ENCODE peak calls at places on chromosomes 1 and 21, in eight cellular contexts. One of them, this sample, is unnamed.

GRCh38 chr1:28111157-28111556 is 22.7 kb upstream of the EYA3 start:
- DNase-seq in PC-3: peak; percentile 78
- DNase-seq in CD4-positive, alpha-beta T cell: no peak
- DNase-seq in IMR-90: no peak
- DNase-seq in coronary artery: no peak
- DNase-seq in foreskin fibroblast: peak; percentile 32
- DNase-seq in heart left ventricle: no peak
- DNase-seq in cardiac fibroblast: no peak
- DNase-seq in this sample: no peak

GRCh38 chr1:51346086-51346942 is 16.0 kb upstream of the TTC39A start:
- DNase-seq in PC-3: no peak
- DNase-seq in CD4-positive, alpha-beta T cell: no peak
- DNase-seq in IMR-90: no peak
- DNase-seq in coronary artery: no peak
- DNase-seq in foreskin fibroblast: no peak
- DNase-seq in heart left ventricle: no peak
- DNase-seq in cardiac fibroblast: no peak
- DNase-seq in this sample: no peak

GRCh38 chr1:69492286-69492685 is 75.4 kb upstream of the LRRC7 start:
- DNase-seq in PC-3: no peak
- DNase-seq in CD4-positive, alpha-beta T cell: no peak
- DNase-seq in IMR-90: no peak
- DNase-seq in coronary artery: no peak
- DNase-seq in foreskin fibroblast: no peak
- DNase-seq in heart left ventricle: no peak
- DNase-seq in cardiac fibroblast: peak; percentile 13
- DNase-seq in this sample: no peak

GRCh38 chr1:233387585-233387984 is 60.1 kb downstream of the MAP3K21 start:
- DNase-seq in PC-3: no peak
- DNase-seq in CD4-positive, alpha-beta T cell: no peak
- DNase-seq in IMR-90: no peak
- DNase-seq in coronary artery: no peak
- DNase-seq in foreskin fibroblast: no peak
- DNase-seq in heart left ventricle: no peak
- DNase-seq in cardiac fibroblast: no peak
- DNase-seq in this sample: no peak

GRCh38 chr1:6180578-6181311 is 624 bp upstream of the CHD5 start:
- DNase-seq in PC-3: no peak
- DNase-seq in CD4-positive, alpha-beta T cell: no peak
- DNase-seq in IMR-90: no peak
- DNase-seq in coronary artery: no peak
- DNase-seq in foreskin fibroblast: no peak
- DNase-seq in heart left ventricle: no peak
- DNase-seq in cardiac fibroblast: no peak
- DNase-seq in this sample: no peak

GRCh38 chr1:87221008-87221407 is 107.7 kb upstream of the LMO4 start:
- DNase-seq in PC-3: peak; percentile 69
- DNase-seq in CD4-positive, alpha-beta T cell: no peak
- DNase-seq in IMR-90: peak; percentile 40
- DNase-seq in coronary artery: no peak
- DNase-seq in foreskin fibroblast: no peak
- DNase-seq in heart left ventricle: no peak
- DNase-seq in cardiac fibroblast: no peak
- DNase-seq in this sample: no peak

GRCh38 chr1:226738995-226739695 is at the start of gene ITPKB:
- DNase-seq in PC-3: peak; percentile 82
- DNase-seq in CD4-positive, alpha-beta T cell: peak; percentile 61
- DNase-seq in IMR-90: peak; percentile 65
- DNase-seq in coronary artery: no peak
- DNase-seq in foreskin fibroblast: peak; percentile 78
- DNase-seq in heart left ventricle: peak; percentile 82
- DNase-seq in cardiac fibroblast: peak; percentile 87
- DNase-seq in this sample: no peak

GRCh38 chr1:23651069-23651808 is 40.4 kb upstream of the RPL11 start:
- DNase-seq in PC-3: peak; percentile 14
- DNase-seq in CD4-positive, alpha-beta T cell: no peak
- DNase-seq in IMR-90: peak; percentile 28
- DNase-seq in coronary artery: no peak
- DNase-seq in foreskin fibroblast: peak; percentile 56
- DNase-seq in heart left ventricle: peak; percentile 73
- DNase-seq in cardiac fibroblast: peak; percentile 70
- DNase-seq in this sample: no peak

GRCh38 chr1:232793944-232794343 is 11.3 kb upstream of the MAP10 start:
- DNase-seq in PC-3: peak; percentile 78
- DNase-seq in CD4-positive, alpha-beta T cell: no peak
- DNase-seq in IMR-90: peak; percentile 74
- DNase-seq in coronary artery: no peak
- DNase-seq in foreskin fibroblast: peak; percentile 38
- DNase-seq in heart left ventricle: no peak
- DNase-seq in cardiac fibroblast: peak; percentile 40
- DNase-seq in this sample: no peak

GRCh38 chr1:237133921-237134320 is 91.9 kb downstream of the RYR2 start:
- DNase-seq in PC-3: no peak
- DNase-seq in CD4-positive, alpha-beta T cell: no peak
- DNase-seq in IMR-90: no peak
- DNase-seq in coronary artery: no peak
- DNase-seq in foreskin fibroblast: no peak
- DNase-seq in heart left ventricle: no peak
- DNase-seq in cardiac fibroblast: no peak
- DNase-seq in this sample: no peak

GRCh38 chr1:182783068-182783467 is 6.5 kb upstream of the NPL start:
- DNase-seq in PC-3: no peak
- DNase-seq in CD4-positive, alpha-beta T cell: no peak
- DNase-seq in IMR-90: no peak
- DNase-seq in coronary artery: no peak
- DNase-seq in foreskin fibroblast: no peak
- DNase-seq in heart left ventricle: no peak
- DNase-seq in cardiac fibroblast: no peak
- DNase-seq in this sample: no peak

GRCh38 chr1:85581138-85581801 is 709 bp downstream of the CCN1 start:
- DNase-seq in PC-3: peak; percentile 69
- DNase-seq in CD4-positive, alpha-beta T cell: no peak
- DNase-seq in IMR-90: peak; percentile 69
- DNase-seq in coronary artery: peak; percentile 88
- DNase-seq in foreskin fibroblast: peak; percentile 86
- DNase-seq in heart left ventricle: peak; percentile 76
- DNase-seq in cardiac fibroblast: peak; percentile 77
- DNase-seq in this sample: no peak

GRCh38 chr21:26945916-26946315 is 21.0 kb downstream of the ADAMTS5 start:
- DNase-seq in PC-3: no peak
- DNase-seq in CD4-positive, alpha-beta T cell: no peak
- DNase-seq in IMR-90: no peak
- DNase-seq in coronary artery: no peak
- DNase-seq in foreskin fibroblast: peak; percentile 45
- DNase-seq in heart left ventricle: no peak
- DNase-seq in cardiac fibroblast: no peak
- DNase-seq in this sample: no peak

GRCh38 chr1:203306970-203307541 is 1.7 kb downstream of the BTG2 start:
- DNase-seq in PC-3: no peak
- DNase-seq in CD4-positive, alpha-beta T cell: no peak
- DNase-seq in IMR-90: no peak
- DNase-seq in coronary artery: no peak
- DNase-seq in foreskin fibroblast: no peak
- DNase-seq in heart left ventricle: peak; percentile 46
- DNase-seq in cardiac fibroblast: no peak
- DNase-seq in this sample: no peak

GRCh38 chr1:162857850-162858249 is 3.1 kb downstream of the CCDC190 start:
- DNase-seq in PC-3: peak; percentile 84
- DNase-seq in CD4-positive, alpha-beta T cell: no peak
- DNase-seq in IMR-90: peak; percentile 49
- DNase-seq in coronary artery: no peak
- DNase-seq in foreskin fibroblast: peak; percentile 68
- DNase-seq in heart left ventricle: no peak
- DNase-seq in cardiac fibroblast: peak; percentile 84
- DNase-seq in this sample: no peak

GRCh38 chr1:31583082-31583994 is 7.0 kb downstream of the TINAGL1 start:
- DNase-seq in PC-3: no peak
- DNase-seq in CD4-positive, alpha-beta T cell: no peak
- DNase-seq in IMR-90: no peak
- DNase-seq in coronary artery: no peak
- DNase-seq in foreskin fibroblast: no peak
- DNase-seq in heart left ventricle: peak; percentile 78
- DNase-seq in cardiac fibroblast: no peak
- DNase-seq in this sample: no peak

GRCh38 chr1:193321242-193321842 is 134.9 kb upstream of the B3GALT2 start:
- DNase-seq in PC-3: no peak
- DNase-seq in CD4-positive, alpha-beta T cell: no peak
- DNase-seq in IMR-90: no peak
- DNase-seq in coronary artery: no peak
- DNase-seq in foreskin fibroblast: no peak
- DNase-seq in heart left ventricle: no peak
- DNase-seq in cardiac fibroblast: peak; percentile 16
- DNase-seq in this sample: no peak

GRCh38 chr1:23745515-23745914 is 2.2 kb downstream of the ELOA start:
- DNase-seq in PC-3: peak; percentile 52
- DNase-seq in CD4-positive, alpha-beta T cell: no peak
- DNase-seq in IMR-90: peak; percentile 62
- DNase-seq in coronary artery: no peak
- DNase-seq in foreskin fibroblast: peak; percentile 45
- DNase-seq in heart left ventricle: no peak
- DNase-seq in cardiac fibroblast: peak; percentile 61
- DNase-seq in this sample: no peak

GRCh38 chr1:153532161-153532560 is 3.6 kb downstream of the S100A6 start:
- DNase-seq in PC-3: no peak
- DNase-seq in CD4-positive, alpha-beta T cell: peak; percentile 38
- DNase-seq in IMR-90: no peak
- DNase-seq in coronary artery: no peak
- DNase-seq in foreskin fibroblast: peak; percentile 46
- DNase-seq in heart left ventricle: no peak
- DNase-seq in cardiac fibroblast: no peak
- DNase-seq in this sample: no peak

GRCh38 chr1:85087659-85088407 is 39.5 kb upstream of the MCOLN3 start:
- DNase-seq in PC-3: peak; percentile 33
- DNase-seq in CD4-positive, alpha-beta T cell: no peak
- DNase-seq in IMR-90: no peak
- DNase-seq in coronary artery: no peak
- DNase-seq in foreskin fibroblast: peak; percentile 18
- DNase-seq in heart left ventricle: no peak
- DNase-seq in cardiac fibroblast: peak; percentile 55
- DNase-seq in this sample: no peak

DNA sequence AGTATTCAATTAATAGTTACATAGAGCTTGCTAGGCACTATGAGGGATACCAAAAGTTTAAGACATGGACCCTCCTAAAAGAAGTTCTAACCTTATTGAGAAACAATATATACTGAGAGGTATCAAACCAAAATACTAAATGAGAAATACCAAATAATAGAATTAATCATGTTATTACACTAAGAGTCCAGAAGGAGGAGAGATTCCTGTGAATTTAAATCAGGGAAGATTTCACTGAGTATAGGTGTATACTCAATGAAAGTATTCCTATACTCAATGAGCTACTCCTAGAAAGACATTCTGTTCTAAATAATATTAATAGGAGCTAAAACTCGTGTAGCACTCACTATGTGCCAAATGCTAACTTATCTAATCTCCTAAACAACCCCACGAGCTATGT is 9.4 kb downstream of the CR1L start:
- DNase-seq in PC-3: peak; percentile 58
- DNase-seq in CD4-positive, alpha-beta T cell: no peak
- DNase-seq in IMR-90: peak; percentile 4
- DNase-seq in coronary artery: no peak
- DNase-seq in foreskin fibroblast: no peak
- DNase-seq in heart left ventricle: no peak
- DNase-seq in cardiac fibroblast: peak; percentile 13
- DNase-seq in this sample: no peak
- TF ChIP-seq CTCF in PC-3: peak; percentile 65
- TF ChIP-seq CTCF in CD4-positive, alpha-beta T cell: no peak
- TF ChIP-seq CTCF in IMR-90: peak; percentile 38
- TF ChIP-seq CTCF in coronary artery: no peak
- TF ChIP-seq CTCF in foreskin fibroblast: no peak
- TF ChIP-seq CTCF in heart left ventricle: no peak
- TF ChIP-seq CTCF in cardiac fibroblast: peak; percentile 25
- TF ChIP-seq CTCF in this sample: peak; percentile 19

DNA sequence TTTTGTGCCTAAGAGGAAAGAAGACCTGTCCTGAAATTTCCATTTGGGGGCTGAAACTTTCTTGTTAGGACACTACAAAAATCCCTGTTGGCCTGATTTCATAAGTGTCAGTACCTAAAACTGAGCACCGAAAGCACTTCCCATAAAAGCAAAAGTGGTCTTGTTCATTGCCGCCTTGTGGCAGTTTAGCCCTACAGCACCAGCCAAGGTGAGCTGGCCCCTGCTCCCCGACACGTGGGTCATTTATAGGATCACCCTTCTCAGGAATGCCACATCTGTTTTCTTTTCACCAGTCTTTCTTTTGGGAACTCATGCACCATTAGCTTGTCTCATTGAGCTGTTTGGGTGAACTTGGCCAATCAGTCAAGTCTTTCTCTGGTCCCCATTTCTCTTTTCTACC is 155.8 kb upstream of the KAZN start:
- DNase-seq in PC-3: no peak
- DNase-seq in CD4-positive, alpha-beta T cell: no peak
- DNase-seq in IMR-90: no peak
- DNase-seq in coronary artery: no peak
- DNase-seq in foreskin fibroblast: no peak
- DNase-seq in heart left ventricle: no peak
- DNase-seq in cardiac fibroblast: no peak
- DNase-seq in this sample: no peak
- TF ChIP-seq CTCF in PC-3: no peak
- TF ChIP-seq CTCF in CD4-positive, alpha-beta T cell: no peak
- TF ChIP-seq CTCF in IMR-90: no peak
- TF ChIP-seq CTCF in coronary artery: no peak
- TF ChIP-seq CTCF in foreskin fibroblast: no peak
- TF ChIP-seq CTCF in heart left ventricle: no peak
- TF ChIP-seq CTCF in cardiac fibroblast: no peak
- TF ChIP-seq CTCF in this sample: no peak

DNA sequence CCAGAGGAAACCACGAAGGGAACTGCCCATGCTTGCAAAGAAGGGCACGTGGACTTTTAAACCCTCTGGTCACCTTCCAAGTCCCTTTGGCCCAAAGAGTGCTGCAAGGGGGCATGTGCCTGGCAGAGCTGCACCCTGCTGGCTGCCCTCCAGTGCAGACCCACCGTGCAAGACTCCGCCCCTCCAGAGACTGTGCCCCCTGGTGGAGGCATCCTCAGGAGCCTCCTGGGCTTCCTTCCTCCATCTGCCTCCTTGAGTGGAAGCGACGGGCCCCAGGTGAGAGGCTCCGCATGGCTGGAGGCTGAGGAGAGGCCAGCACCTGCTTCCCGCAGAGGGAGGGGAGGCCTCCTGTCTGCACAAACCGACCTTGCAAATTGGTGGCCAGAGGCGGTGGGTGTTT is 100.7 kb downstream of the CRYAA start:
- DNase-seq in PC-3: peak; percentile 23
- DNase-seq in CD4-positive, alpha-beta T cell: peak; percentile 22
- DNase-seq in IMR-90: no peak
- DNase-seq in coronary artery: no peak
- DNase-seq in foreskin fibroblast: no peak
- DNase-seq in heart left ventricle: no peak
- DNase-seq in cardiac fibroblast: no peak
- DNase-seq in this sample: no peak
- TF ChIP-seq CTCF in PC-3: peak; percentile 53
- TF ChIP-seq CTCF in CD4-positive, alpha-beta T cell: peak; percentile 46
- TF ChIP-seq CTCF in IMR-90: peak; percentile 7
- TF ChIP-seq CTCF in coronary artery: no peak
- TF ChIP-seq CTCF in foreskin fibroblast: peak; percentile 15
- TF ChIP-seq CTCF in heart left ventricle: no peak
- TF ChIP-seq CTCF in cardiac fibroblast: peak; percentile 41
- TF ChIP-seq CTCF in this sample: peak; percentile 24

DNA sequence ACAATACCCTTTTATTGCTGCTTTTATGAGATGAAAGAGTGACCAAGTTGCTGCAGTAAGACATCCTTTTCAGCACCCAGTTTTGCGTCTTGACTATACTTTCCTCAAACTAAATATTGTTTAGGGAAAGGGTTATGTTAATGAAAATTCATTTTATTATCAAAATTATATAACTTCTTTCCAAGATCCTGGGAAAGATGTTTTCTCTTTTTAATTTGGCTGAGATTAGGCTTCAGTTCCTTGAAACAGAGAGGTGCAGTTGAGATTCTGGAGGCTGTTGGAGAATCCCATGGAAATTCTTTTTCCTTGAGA is 91.6 kb upstream of the KCNA3 start:
- DNase-seq in PC-3: no peak
- DNase-seq in CD4-positive, alpha-beta T cell: no peak
- DNase-seq in IMR-90: no peak
- DNase-seq in coronary artery: no peak
- DNase-seq in foreskin fibroblast: no peak
- DNase-seq in heart left ventricle: no peak
- DNase-seq in cardiac fibroblast: no peak
- DNase-seq in this sample: no peak
- TF ChIP-seq CTCF in PC-3: no peak
- TF ChIP-seq CTCF in CD4-positive, alpha-beta T cell: peak; percentile 30
- TF ChIP-seq CTCF in IMR-90: no peak
- TF ChIP-seq CTCF in coronary artery: no peak
- TF ChIP-seq CTCF in foreskin fibroblast: no peak
- TF ChIP-seq CTCF in heart left ventricle: no peak
- TF ChIP-seq CTCF in cardiac fibroblast: no peak
- TF ChIP-seq CTCF in this sample: no peak